ENCODE peak calls at places on chromosomes 1 and 21, in nine cellular contexts. One of them, this sample, is unnamed.

GRCh38 chr1:59641861-59642260 is 172.9 kb upstream of the HOOK1 start:
- DNase-seq in sigmoid colon: no peak
- DNase-seq in WERI-Rb-1: no peak
- DNase-seq in endothelial cell: no peak
- DNase-seq in WTC11: no peak
- DNase-seq in pancreas: no peak
- DNase-seq in fibroblast of lung: no peak
- DNase-seq in CD8-positive, alpha-beta T cell: no peak
- DNase-seq in neural crest cell: no peak
- DNase-seq in this sample: no peak

GRCh38 chr1:230494514-230494913 is 68.4 kb upstream of the PGBD5 start:
- DNase-seq in sigmoid colon: no peak
- DNase-seq in WERI-Rb-1: no peak
- DNase-seq in CD8-positive, alpha-beta T cell: no peak
- DNase-seq in WTC11: no peak
- DNase-seq in pancreas: no peak
- DNase-seq in neural crest cell: no peak
- DNase-seq in fibroblast of lung: no peak
- DNase-seq in endothelial cell: no peak
- DNase-seq in this sample: no peak

GRCh38 chr1:157438236-157439012 is 113.9 kb downstream of the FCRL5 start:
- DNase-seq in WTC11: no peak
- DNase-seq in sigmoid colon: no peak
- DNase-seq in WERI-Rb-1: no peak
- DNase-seq in fibroblast of lung: no peak
- DNase-seq in CD8-positive, alpha-beta T cell: no peak
- DNase-seq in neural crest cell: no peak
- DNase-seq in endothelial cell: no peak
- DNase-seq in pancreas: no peak
- DNase-seq in this sample: no peak

GRCh38 chr1:27527223-27527856 is 37.4 kb upstream of the WASF2 start:
- DNase-seq in WERI-Rb-1: peak; percentile 77
- DNase-seq in pancreas: peak; percentile 54
- DNase-seq in WTC11: peak; percentile 84
- DNase-seq in CD8-positive, alpha-beta T cell: peak; percentile 34
- DNase-seq in neural crest cell: peak; percentile 33
- DNase-seq in sigmoid colon: peak; percentile 93
- DNase-seq in endothelial cell: peak; percentile 39
- DNase-seq in fibroblast of lung: peak; percentile 85
- DNase-seq in this sample: no peak

GRCh38 chr1:115211071-115211745 is 121.9 kb upstream of the TSPAN2 start:
- DNase-seq in neural crest cell: no peak
- DNase-seq in sigmoid colon: no peak
- DNase-seq in CD8-positive, alpha-beta T cell: no peak
- DNase-seq in pancreas: peak; percentile 76
- DNase-seq in fibroblast of lung: no peak
- DNase-seq in endothelial cell: no peak
- DNase-seq in WTC11: no peak
- DNase-seq in WERI-Rb-1: no peak
- DNase-seq in this sample: no peak

GRCh38 chr1:93005252-93005598 is 44.0 kb upstream of the DIPK1A start:
- DNase-seq in WERI-Rb-1: no peak
- DNase-seq in fibroblast of lung: no peak
- DNase-seq in neural crest cell: no peak
- DNase-seq in endothelial cell: no peak
- DNase-seq in pancreas: no peak
- DNase-seq in WTC11: no peak
- DNase-seq in sigmoid colon: no peak
- DNase-seq in CD8-positive, alpha-beta T cell: no peak
- DNase-seq in this sample: no peak

GRCh38 chr1:183279835-183280234 is 93.8 kb downstream of the LAMC2 start:
- DNase-seq in WTC11: no peak
- DNase-seq in fibroblast of lung: peak; percentile 94
- DNase-seq in endothelial cell: no peak
- DNase-seq in WERI-Rb-1: no peak
- DNase-seq in sigmoid colon: no peak
- DNase-seq in CD8-positive, alpha-beta T cell: no peak
- DNase-seq in pancreas: no peak
- DNase-seq in neural crest cell: no peak
- DNase-seq in this sample: peak; percentile 90

GRCh38 chr1:176802316-176802715 is 339.3 kb downstream of the PAPPA2 start:
- DNase-seq in CD8-positive, alpha-beta T cell: no peak
- DNase-seq in neural crest cell: no peak
- DNase-seq in WERI-Rb-1: no peak
- DNase-seq in pancreas: no peak
- DNase-seq in fibroblast of lung: no peak
- DNase-seq in WTC11: no peak
- DNase-seq in sigmoid colon: no peak
- DNase-seq in endothelial cell: no peak
- DNase-seq in this sample: no peak

GRCh38 chr1:50633465-50633864 is 210.2 kb upstream of the DMRTA2 start:
- DNase-seq in fibroblast of lung: no peak
- DNase-seq in neural crest cell: no peak
- DNase-seq in endothelial cell: no peak
- DNase-seq in CD8-positive, alpha-beta T cell: no peak
- DNase-seq in pancreas: no peak
- DNase-seq in WTC11: no peak
- DNase-seq in sigmoid colon: no peak
- DNase-seq in WERI-Rb-1: peak; percentile 41
- DNase-seq in this sample: no peak

GRCh38 chr1:74674278-74675048 is 871 bp upstream of the ERICH3 start:
- DNase-seq in pancreas: no peak
- DNase-seq in CD8-positive, alpha-beta T cell: no peak
- DNase-seq in sigmoid colon: no peak
- DNase-seq in WTC11: peak; percentile 17
- DNase-seq in neural crest cell: no peak
- DNase-seq in WERI-Rb-1: no peak
- DNase-seq in fibroblast of lung: no peak
- DNase-seq in endothelial cell: no peak
- DNase-seq in this sample: no peak

GRCh38 chr1:117368116-117369108 is 1.2 kb downstream of the MAN1A2 start:
- DNase-seq in sigmoid colon: no peak
- DNase-seq in CD8-positive, alpha-beta T cell: no peak
- DNase-seq in fibroblast of lung: peak; percentile 22
- DNase-seq in pancreas: no peak
- DNase-seq in WERI-Rb-1: no peak
- DNase-seq in WTC11: no peak
- DNase-seq in endothelial cell: no peak
- DNase-seq in neural crest cell: no peak
- DNase-seq in this sample: no peak

GRCh38 chr1:150567717-150568561 is 11.5 kb downstream of the MCL1 start:
- DNase-seq in endothelial cell: peak; percentile 79
- DNase-seq in WTC11: peak; percentile 91
- DNase-seq in fibroblast of lung: peak; percentile 99
- DNase-seq in pancreas: peak; percentile 95
- DNase-seq in neural crest cell: peak; percentile 61
- DNase-seq in WERI-Rb-1: peak; percentile 92
- DNase-seq in sigmoid colon: peak; percentile 97
- DNase-seq in CD8-positive, alpha-beta T cell: no peak
- DNase-seq in this sample: no peak

GRCh38 chr1:83705091-83705490 is 293.8 kb downstream of the TTLL7 start:
- DNase-seq in endothelial cell: no peak
- DNase-seq in sigmoid colon: no peak
- DNase-seq in CD8-positive, alpha-beta T cell: no peak
- DNase-seq in neural crest cell: no peak
- DNase-seq in fibroblast of lung: peak; percentile 52
- DNase-seq in WTC11: no peak
- DNase-seq in pancreas: no peak
- DNase-seq in WERI-Rb-1: no peak
- DNase-seq in this sample: no peak

GRCh38 chr1:86018311-86018923 is 138.2 kb downstream of the COL24A1 start:
- DNase-seq in WERI-Rb-1: no peak
- DNase-seq in fibroblast of lung: peak; percentile 45
- DNase-seq in sigmoid colon: no peak
- DNase-seq in CD8-positive, alpha-beta T cell: no peak
- DNase-seq in WTC11: peak; percentile 13
- DNase-seq in neural crest cell: peak; percentile 31
- DNase-seq in endothelial cell: peak; percentile 35
- DNase-seq in pancreas: no peak
- DNase-seq in this sample: no peak
- TF ChIP-seq CTCF in WERI-Rb-1: peak; percentile 64
- TF ChIP-seq CTCF in fibroblast of lung: peak; percentile 87
- TF ChIP-seq CTCF in sigmoid colon: peak; percentile 63
- TF ChIP-seq CTCF in CD8-positive, alpha-beta T cell: peak; percentile 59
- TF ChIP-seq CTCF in WTC11: peak; percentile 29
- TF ChIP-seq CTCF in neural crest cell: peak; percentile 87
- TF ChIP-seq CTCF in endothelial cell: peak; percentile 64
- TF ChIP-seq CTCF in pancreas: peak; percentile 63
- TF ChIP-seq CTCF in this sample: peak; percentile 85

GRCh38 chr1:175750366-175751111 is 7.1 kb upstream of the TNR start:
- DNase-seq in neural crest cell: no peak
- DNase-seq in pancreas: no peak
- DNase-seq in CD8-positive, alpha-beta T cell: no peak
- DNase-seq in WERI-Rb-1: peak; percentile 76
- DNase-seq in WTC11: no peak
- DNase-seq in sigmoid colon: no peak
- DNase-seq in fibroblast of lung: no peak
- DNase-seq in endothelial cell: no peak
- DNase-seq in this sample: no peak

GRCh38 chr1:175749075-175749474 is 5.7 kb upstream of the TNR start:
- DNase-seq in WERI-Rb-1: peak; percentile 38
- DNase-seq in fibroblast of lung: no peak
- DNase-seq in CD8-positive, alpha-beta T cell: no peak
- DNase-seq in neural crest cell: no peak
- DNase-seq in sigmoid colon: no peak
- DNase-seq in pancreas: peak; percentile 85
- DNase-seq in WTC11: no peak
- DNase-seq in endothelial cell: no peak
- DNase-seq in this sample: no peak

GRCh38 chr1:175742790-175743459 is 470 bp downstream of the TNR start:
- DNase-seq in WTC11: peak; percentile 59
- DNase-seq in sigmoid colon: no peak
- DNase-seq in WERI-Rb-1: no peak
- DNase-seq in pancreas: peak; percentile 7
- DNase-seq in CD8-positive, alpha-beta T cell: no peak
- DNase-seq in endothelial cell: peak; percentile 45
- DNase-seq in fibroblast of lung: peak; percentile 15
- DNase-seq in neural crest cell: peak; percentile 6
- DNase-seq in this sample: no peak

DNA sequence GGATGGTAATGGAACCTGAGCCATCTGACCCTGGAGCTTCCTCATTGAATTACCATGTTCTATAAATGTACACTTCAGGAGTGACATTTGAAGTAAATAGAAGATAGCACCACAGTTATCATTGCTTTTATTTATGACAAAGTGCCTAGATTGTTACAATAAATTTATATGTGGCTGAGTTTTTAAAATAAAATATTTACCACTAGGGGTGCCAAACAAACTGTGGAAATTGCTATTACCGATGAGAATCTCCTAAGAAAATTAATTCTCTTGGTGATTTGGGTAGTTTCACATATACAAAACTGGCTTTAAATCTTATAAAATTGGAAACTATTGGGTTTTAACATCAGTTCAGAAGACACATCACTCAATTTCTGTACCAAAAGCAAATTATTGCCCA is 1.4 kb upstream of the TNR start:
- DNase-seq in endothelial cell: no peak
- DNase-seq in WTC11: no peak
- DNase-seq in WERI-Rb-1: no peak
- DNase-seq in pancreas: no peak
- DNase-seq in neural crest cell: no peak
- DNase-seq in fibroblast of lung: no peak
- DNase-seq in sigmoid colon: no peak
- DNase-seq in CD8-positive, alpha-beta T cell: no peak
- DNase-seq in this sample: no peak
- TF ChIP-seq CTCF in endothelial cell: peak; percentile 68
- TF ChIP-seq CTCF in WTC11: no peak
- TF ChIP-seq CTCF in WERI-Rb-1: no peak
- TF ChIP-seq CTCF in pancreas: no peak
- TF ChIP-seq CTCF in neural crest cell: peak; percentile 61
- TF ChIP-seq CTCF in fibroblast of lung: no peak
- TF ChIP-seq CTCF in sigmoid colon: no peak
- TF ChIP-seq CTCF in CD8-positive, alpha-beta T cell: no peak
- TF ChIP-seq CTCF in this sample: no peak

GRCh38 chr1:243345205-243345604 is 89.4 kb downstream of the SDCCAG8 start:
- DNase-seq in WERI-Rb-1: peak; percentile 33
- DNase-seq in fibroblast of lung: peak; percentile 28
- DNase-seq in CD8-positive, alpha-beta T cell: no peak
- DNase-seq in pancreas: no peak
- DNase-seq in neural crest cell: no peak
- DNase-seq in WTC11: no peak
- DNase-seq in sigmoid colon: no peak
- DNase-seq in endothelial cell: no peak
- DNase-seq in this sample: no peak
- TF ChIP-seq CTCF in WERI-Rb-1: no peak
- TF ChIP-seq CTCF in fibroblast of lung: no peak
- TF ChIP-seq CTCF in CD8-positive, alpha-beta T cell: no peak
- TF ChIP-seq CTCF in pancreas: no peak
- TF ChIP-seq CTCF in neural crest cell: peak; percentile 27
- TF ChIP-seq CTCF in WTC11: no peak
- TF ChIP-seq CTCF in sigmoid colon: no peak
- TF ChIP-seq CTCF in endothelial cell: no peak
- TF ChIP-seq CTCF in this sample: no peak

GRCh38 chr21:45443595-45444181 is 38.7 kb downstream of the COL18A1 start:
- DNase-seq in sigmoid colon: no peak
- DNase-seq in neural crest cell: no peak
- DNase-seq in pancreas: no peak
- DNase-seq in fibroblast of lung: no peak
- DNase-seq in WTC11: no peak
- DNase-seq in endothelial cell: no peak
- DNase-seq in CD8-positive, alpha-beta T cell: no peak
- DNase-seq in WERI-Rb-1: peak; percentile 71
- DNase-seq in this sample: no peak

GRCh38 chr21:45447821-45448220 is 42.9 kb downstream of the COL18A1 start:
- DNase-seq in sigmoid colon: no peak
- DNase-seq in WTC11: no peak
- DNase-seq in neural crest cell: no peak
- DNase-seq in CD8-positive, alpha-beta T cell: no peak
- DNase-seq in endothelial cell: no peak
- DNase-seq in fibroblast of lung: no peak
- DNase-seq in pancreas: no peak
- DNase-seq in WERI-Rb-1: no peak
- DNase-seq in this sample: no peak

GRCh38 chr21:45444385-45444784 is 39.4 kb downstream of the COL18A1 start:
- DNase-seq in WERI-Rb-1: no peak
- DNase-seq in WTC11: no peak
- DNase-seq in neural crest cell: no peak
- DNase-seq in fibroblast of lung: no peak
- DNase-seq in pancreas: no peak
- DNase-seq in sigmoid colon: no peak
- DNase-seq in endothelial cell: no peak
- DNase-seq in CD8-positive, alpha-beta T cell: no peak
- DNase-seq in this sample: no peak

GRCh38 chr21:45448283-45448809 is 43.4 kb downstream of the COL18A1 start:
- DNase-seq in WERI-Rb-1: no peak
- DNase-seq in endothelial cell: no peak
- DNase-seq in sigmoid colon: no peak
- DNase-seq in WTC11: no peak
- DNase-seq in fibroblast of lung: no peak
- DNase-seq in CD8-positive, alpha-beta T cell: no peak
- DNase-seq in pancreas: no peak
- DNase-seq in neural crest cell: no peak
- DNase-seq in this sample: no peak

DNA sequence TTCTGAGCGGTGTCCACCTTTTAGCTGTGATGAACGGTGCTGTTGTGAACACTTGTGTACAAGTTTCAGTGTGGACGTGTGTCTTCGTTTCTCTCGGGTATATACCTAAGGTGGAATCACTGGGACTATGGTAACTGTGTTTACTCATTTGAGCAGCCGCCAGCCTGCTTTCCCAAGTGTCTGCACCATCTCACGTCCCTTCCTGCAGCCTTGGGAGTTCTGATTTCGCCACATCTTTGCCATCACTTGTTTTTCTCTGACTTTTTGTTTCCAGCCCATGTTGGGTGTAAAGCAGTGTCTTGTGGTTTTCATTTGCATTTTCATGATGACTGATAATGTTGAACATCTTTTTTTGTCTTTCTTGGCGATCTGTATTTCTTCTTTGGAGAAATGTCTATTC is 40.4 kb downstream of the COL18A1 start:
- DNase-seq in endothelial cell: no peak
- DNase-seq in neural crest cell: no peak
- DNase-seq in WTC11: no peak
- DNase-seq in fibroblast of lung: no peak
- DNase-seq in CD8-positive, alpha-beta T cell: no peak
- DNase-seq in WERI-Rb-1: no peak
- DNase-seq in pancreas: no peak
- DNase-seq in sigmoid colon: no peak
- DNase-seq in this sample: no peak
- TF ChIP-seq CTCF in endothelial cell: no peak
- TF ChIP-seq CTCF in neural crest cell: no peak
- TF ChIP-seq CTCF in WTC11: no peak
- TF ChIP-seq CTCF in fibroblast of lung: no peak
- TF ChIP-seq CTCF in CD8-positive, alpha-beta T cell: no peak
- TF ChIP-seq CTCF in WERI-Rb-1: no peak
- TF ChIP-seq CTCF in pancreas: no peak
- TF ChIP-seq CTCF in sigmoid colon: no peak
- TF ChIP-seq CTCF in this sample: no peak

This sample was measured in CD14-positive monocyte.